ENCODE peak calls at places on chromosomes 3 and 15, in six cellular contexts. Q is neural progenitor cell, C is astrocyte of the spinal cord, T is dorsolateral prefrontal cortex, A is Caco-2, H is MCF 10A. Y is an unnamed sample.

GRCh38 chr3:43753743-43754142 is 63.0 kb downstream of the ABHD5 start:
- DNase-seq in Q (no peak), C (peak; percentile 39), T (no peak), A (no peak), H (no peak), Y (no peak)

GRCh38 chr3:119588112-119588511 is 8.8 kb downstream of the ADPRH start:
- DNase-seq in Q (no peak), C (no peak), T (no peak), A (no peak), H (peak; percentile 20), Y (no peak)

GRCh38 chr3:87354399-87354798 is 78.0 kb upstream of the POU1F1 start:
- DNase-seq in Q (no peak), C (no peak), T (no peak), A (peak; percentile 45), H (peak; percentile 13), Y (no peak)

GRCh38 chr15:55846108-55846707 is 103.3 kb upstream of the PRTG start:
- DNase-seq in Q (peak; percentile 76), C (peak; percentile 81), T (no peak), A (peak; percentile 59), H (peak; percentile 81), Y (peak; percentile 61)

GRCh38 chr3:171829841-171830559 is 13.1 kb upstream of the TMEM212 start:
- DNase-seq in Q (peak; percentile 76), C (peak; percentile 79), T (peak; percentile 61), A (peak; percentile 80), H (peak; percentile 88), Y (peak; percentile 61)

GRCh38 chr3:430186-430585 is 233.6 kb downstream of the CHL1 start:
- DNase-seq in Q (no peak), C (no peak), T (no peak), A (no peak), H (no peak), Y (no peak)

GRCh38 chr3:9780920-9781319 is 11.2 kb upstream of the CAMK1 start:
- DNase-seq in Q (no peak), C (no peak), T (no peak), A (no peak), H (no peak), Y (no peak)

GRCh38 chr3:160686955-160687535 is 10.1 kb downstream of the ARL14 start:
- DNase-seq in Q (no peak), C (peak; percentile 33), T (no peak), A (no peak), H (peak; percentile 30), Y (no peak)

GRCh38 chr15:95760508-95760907 is 570.0 kb upstream of the NR2F2 start:
- DNase-seq in Q (peak; percentile 81), C (no peak), T (no peak), A (peak; percentile 51), H (peak; percentile 4), Y (peak; percentile 50)

GRCh38 chr3:183386651-183387050 is 41.8 kb downstream of the MCF2L2 start:
- DNase-seq in Q (no peak), C (no peak), T (no peak), A (no peak), H (no peak), Y (no peak)

GRCh38 chr3:196246612-196247308 is 30.4 kb downstream of the SLC51A start:
- DNase-seq in Q (no peak), C (peak; percentile 84), T (no peak), A (no peak), H (peak; percentile 85), Y (no peak)

GRCh38 chr3:171255236-171255806 is 204.9 kb downstream of the TNIK start:
- DNase-seq in Q (no peak), C (no peak), T (no peak), A (no peak), H (no peak), Y (no peak)

GRCh38 chr3:107106316-107106715 is 270.9 kb upstream of the CCDC54 start:
- DNase-seq in Q (no peak), C (peak; percentile 70), T (no peak), A (no peak), H (peak; percentile 67), Y (no peak)

GRCh38 chr3:114453296-114453888 is 159.6 kb downstream of the TIGIT start:
- DNase-seq in Q (no peak), C (no peak), T (no peak), A (no peak), H (no peak), Y (no peak)

GRCh38 chr3:133548090-133548489 is 25.4 kb upstream of the CDV3 start:
- DNase-seq in Q (no peak), C (no peak), T (no peak), A (no peak), H (no peak), Y (no peak)

GRCh38 chr3:38648659-38649499 is 608 bp downstream of the SCN5A start:
- DNase-seq in Q (no peak), C (no peak), T (no peak), A (no peak), H (no peak), Y (no peak)

GRCh38 chr3:149792485-149793270 is at the start of gene ANKUB1:
- DNase-seq in Q (no peak), C (no peak), T (no peak), A (no peak), H (no peak), Y (no peak)

GRCh38 chr15:71392821-71393220 is 277.6 kb downstream of the THSD4 start:
- DNase-seq in Q (peak; percentile 82), C (no peak), T (no peak), A (no peak), H (no peak), Y (no peak)

GRCh38 chr3:184889312-184889904 is 77.4 kb downstream of the VPS8 start:
- DNase-seq in Q (peak; percentile 32), C (no peak), T (no peak), A (no peak), H (no peak), Y (no peak)

GRCh38 chr3:48238506-48239085 is 2.3 kb upstream of the ZNF589 start:
- DNase-seq in Q (no peak), C (no peak), T (peak; percentile 12), A (no peak), H (no peak), Y (no peak)

GRCh38 chr3:142888484-142889262 is at the start of gene PCOLCE2:
- DNase-seq in Q (peak; percentile 77), C (peak; percentile 25), T (peak; percentile 41), A (no peak), H (peak; percentile 16), Y (peak; percentile 71)

GRCh38 chr3:129128357-129129155 is 7.0 kb upstream of the RAB43 start:
- DNase-seq in Q (no peak), C (no peak), T (no peak), A (no peak), H (no peak), Y (no peak)

GRCh38 chr3:126114406-126115386 is 30.8 kb upstream of the SLC41A3 start:
- DNase-seq in Q (no peak), C (no peak), T (no peak), A (no peak), H (no peak), Y (no peak)

DNA sequence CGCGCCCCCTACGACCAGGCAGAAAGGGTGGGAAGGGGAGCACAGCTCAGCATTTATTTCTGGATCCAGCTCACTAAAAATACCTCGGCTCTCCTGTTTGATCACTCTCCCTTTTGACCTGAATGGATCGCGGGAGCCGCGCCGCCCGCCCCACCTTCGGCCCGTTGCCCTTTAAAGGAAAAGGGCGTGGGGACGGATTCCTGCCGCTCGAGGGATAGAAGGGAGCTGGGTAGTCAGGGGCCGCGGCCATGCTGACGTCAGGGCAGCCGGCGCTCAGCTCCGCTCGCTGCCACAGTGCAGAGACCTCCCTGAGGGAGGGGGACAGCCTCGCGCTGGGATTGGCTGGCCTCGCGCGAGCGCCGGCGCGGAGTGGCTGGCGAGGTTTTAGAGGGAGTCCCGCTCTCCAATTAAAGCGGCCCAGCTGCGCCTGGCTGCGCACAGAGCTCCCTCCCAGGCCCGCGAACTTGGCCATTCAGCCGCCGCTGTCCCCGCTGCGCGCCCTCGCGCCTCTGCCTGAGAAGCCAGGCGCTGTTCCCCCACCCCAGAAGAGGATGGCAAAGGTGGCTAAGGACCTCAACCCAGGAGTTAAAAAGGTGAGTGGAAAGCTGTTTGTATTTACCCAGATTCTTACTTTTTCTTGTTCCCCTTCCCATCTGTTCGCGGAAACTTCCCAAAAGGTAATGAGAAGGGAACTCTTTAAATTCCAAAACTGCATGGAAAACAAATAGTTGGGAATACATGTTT is at the start of gene LMCD1:
- DNase-seq in Q (peak; percentile 97), C (peak; percentile 98), T (peak; percentile 99), A (peak; percentile 96), H (peak; percentile 86), Y (peak; percentile 92)
- TF ChIP-seq CTCF in Q (peak; percentile 23), C (peak; percentile 16), T (peak; percentile 38), A (peak; percentile 7), H (no peak), Y (peak; percentile 16)

DNA sequence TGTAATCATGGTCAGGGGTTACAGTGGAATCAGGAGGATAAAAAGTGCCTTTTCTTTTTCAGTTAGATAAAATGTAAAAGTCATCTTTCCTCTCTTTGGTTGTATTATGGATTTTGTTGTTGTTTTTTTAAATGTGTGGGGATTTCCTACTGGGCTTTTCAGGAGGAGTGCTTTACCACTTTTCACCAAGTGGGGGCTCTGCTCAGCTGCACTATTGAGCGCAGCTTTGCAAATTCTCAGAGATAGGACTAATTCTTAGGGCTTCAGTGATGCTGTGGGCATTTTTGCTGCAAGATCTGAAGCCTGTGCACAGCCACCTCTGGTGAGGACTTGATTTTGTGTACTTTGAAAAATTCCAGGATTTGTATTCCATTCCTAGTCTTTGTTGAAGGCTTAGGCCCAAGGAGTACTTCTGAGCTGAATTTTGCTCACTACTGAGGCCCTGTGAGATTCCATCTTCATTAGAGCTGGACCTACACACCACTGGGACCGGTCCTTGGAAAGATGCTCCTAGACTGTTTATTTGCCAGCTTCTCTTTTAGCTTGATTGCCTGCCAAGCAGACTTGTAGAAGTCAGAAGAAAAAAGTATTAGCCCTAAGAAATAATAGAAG is 7.5 kb downstream of the GNB5 start:
- DNase-seq in Q (peak; percentile 63), C (peak; percentile 37), T (no peak), A (no peak), H (peak; percentile 55), Y (peak; percentile 59)
- TF ChIP-seq CTCF in Q (peak; percentile 76), C (peak; percentile 73), T (peak; percentile 58), A (peak; percentile 64), H (peak; percentile 71), Y (peak; percentile 73)

GRCh38 chr3:137349949-137350348 is 392.2 kb downstream of the IL20RB start:
- DNase-seq in Q (no peak), C (no peak), T (no peak), A (no peak), H (no peak), Y (no peak)

GRCh38 chr3:137343283-137343682 is 385.5 kb downstream of the IL20RB start:
- DNase-seq in Q (no peak), C (no peak), T (no peak), A (no peak), H (no peak), Y (no peak)

GRCh38 chr3:137347817-137348368 is 390.1 kb downstream of the IL20RB start:
- DNase-seq in Q (peak; percentile 73), C (no peak), T (no peak), A (no peak), H (no peak), Y (peak; percentile 5)

GRCh38 chr3:137347132-137347531 is 389.3 kb downstream of the IL20RB start:
- DNase-seq in Q (no peak), C (no peak), T (no peak), A (no peak), H (no peak), Y (no peak)
- TF ChIP-seq CTCF in Q (peak; percentile 28), C (no peak), T (no peak), A (no peak), H (no peak), Y (no peak)

DNA sequence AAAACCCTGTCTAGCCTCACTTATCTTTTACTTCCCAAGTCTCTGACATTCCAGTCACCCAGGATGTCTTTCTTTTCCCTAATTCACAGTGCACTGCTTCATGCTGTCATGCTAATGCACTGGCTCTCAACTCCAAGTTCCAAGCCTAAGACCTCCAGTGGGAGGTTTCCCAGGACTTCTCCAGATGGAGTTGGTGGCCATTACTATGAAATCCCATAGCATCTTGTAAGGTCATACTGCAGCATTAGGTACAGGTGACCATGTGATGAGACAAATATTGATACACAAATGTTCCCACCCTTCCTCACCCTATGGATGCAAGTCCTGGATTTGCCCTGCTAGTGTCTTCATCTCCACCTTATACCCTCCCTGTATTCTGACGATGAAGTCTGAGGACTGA is 138.6 kb upstream of the PRICKLE2 start:
- DNase-seq in Q (no peak), C (no peak), T (no peak), A (no peak), H (no peak), Y (no peak)
- TF ChIP-seq CTCF in Q (no peak), C (no peak), T (no peak), A (no peak), H (no peak), Y (no peak)